ENCODE peak calls at places on chromosomes 4 and X, in six cellular contexts. L is colonic mucosa, O is fibroblast of lung, C is GM23338, J is heart right ventricle, V is psoas muscle. H is an unnamed sample.

GRCh38 chrX:87621697-87622096 is 104.1 kb downstream of the KLHL4 start:
- DNase-seq in J (no peak), L (no peak), O (peak; percentile 60), C (no peak), V (no peak), H (peak; percentile 46)

GRCh38 chr4:14916554-14917304 is 85.6 kb upstream of the CPEB2 start:
- DNase-seq in O (peak; percentile 60), C (no peak), J (no peak), V (no peak), L (no peak), H (peak; percentile 79)

GRCh38 chrX:134836497-134836968 is 154.3 kb upstream of the SMIM10 start:
- DNase-seq in V (no peak), O (peak; percentile 49), L (no peak), C (no peak), J (no peak), H (peak; percentile 23)

GRCh38 chr4:123479944-123480343 is 83.3 kb downstream of the SPRY1 start:
- DNase-seq in V (no peak), L (no peak), J (no peak), O (peak; percentile 28), C (no peak), H (no peak)

GRCh38 chrX:150269613-150270254 is 93.4 kb upstream of the MAMLD1 start:
- DNase-seq in L (no peak), V (no peak), O (no peak), J (no peak), C (no peak), H (peak; percentile 7)

GRCh38 chr4:148850257-148850995 is 408.2 kb upstream of the NR3C2 start:
- DNase-seq in V (no peak), L (peak; percentile 55), C (no peak), O (no peak), J (no peak), H (no peak)

GRCh38 chr4:85496146-85496849 is 21.3 kb downstream of the ARHGAP24 start:
- DNase-seq in J (no peak), L (no peak), V (no peak), C (no peak), O (no peak), H (peak; percentile 56)

GRCh38 chr4:3744232-3744631 is 22.0 kb upstream of the ADRA2C start:
- DNase-seq in J (no peak), L (no peak), C (no peak), V (no peak), O (no peak), H (no peak)

GRCh38 chrX:48890296-48890925 is 7.2 kb downstream of the TIMM17B start:
- DNase-seq in O (no peak), J (no peak), C (peak; percentile 35), L (no peak), V (no peak), H (no peak)

GRCh38 chrX:153921511-153922285 is 4.4 kb downstream of the ARHGAP4 start:
- DNase-seq in C (no peak), O (no peak), L (no peak), V (no peak), J (no peak), H (peak; percentile 15)

GRCh38 chrX:46686003-46686645 is 72.8 kb downstream of the SLC9A7 start:
- DNase-seq in V (no peak), C (peak; percentile 55), J (no peak), O (peak; percentile 52), L (peak; percentile 21), H (peak; percentile 68)

GRCh38 chrX:9476810-9477575 is 12.1 kb downstream of the TBL1X start:
- DNase-seq in J (no peak), C (no peak), O (no peak), L (no peak), V (no peak), H (no peak)

GRCh38 chrX:50103866-50104566 is 96.8 kb downstream of the AKAP4 start:
- DNase-seq in V (peak; percentile 15), J (no peak), O (no peak), C (no peak), L (no peak), H (peak; percentile 50)

GRCh38 chr4:57504139-57504538 is 394.0 kb upstream of the IGFBP7 start:
- DNase-seq in J (no peak), V (no peak), C (no peak), L (no peak), O (no peak), H (no peak)

GRCh38 chr4:14221176-14221575 is 593.7 kb upstream of the BOD1L1 start:
- DNase-seq in C (no peak), O (no peak), J (no peak), V (no peak), L (no peak), H (peak; percentile 11)

GRCh38 chrX:40539214-40540142 is 41.3 kb upstream of the ATP6AP2 start:
- DNase-seq in C (peak; percentile 71), O (peak; percentile 58), J (peak; percentile 19), V (peak; percentile 49), L (peak; percentile 29), H (peak; percentile 52)

GRCh38 chr4:159358226-159358625 is 255.3 kb downstream of the RAPGEF2 start:
- DNase-seq in C (no peak), L (no peak), V (no peak), O (peak; percentile 76), J (no peak), H (peak; percentile 86)

GRCh38 chr4:146442801-146443200 is 78.9 kb downstream of the SLC10A7 start:
- DNase-seq in J (no peak), L (no peak), V (no peak), C (no peak), O (peak; percentile 48), H (peak; percentile 46)

GRCh38 chrX:49912086-49912485 is 10.3 kb upstream of the CLCN5 start:
- DNase-seq in O (no peak), C (no peak), V (no peak), L (no peak), J (no peak), H (no peak)

GRCh38 chr4:107034982-107035710 is 967 bp downstream of the DKK2 start:
- DNase-seq in C (peak; percentile 74), L (no peak), O (peak; percentile 36), J (no peak), V (peak; percentile 26), H (peak; percentile 12)

GRCh38 chr4:145580906-145581305 is 38.3 kb upstream of the MMAA start:
- DNase-seq in C (no peak), O (no peak), J (no peak), V (no peak), L (no peak), H (no peak)

GRCh38 chrX:107451754-107452153 is 2.3 kb downstream of the FRMPD3 start:
- DNase-seq in V (no peak), L (no peak), O (no peak), C (peak; percentile 61), J (no peak), H (no peak)

GRCh38 chrX:49840679-49841078 is 11.6 kb downstream of the PAGE4 start:
- DNase-seq in L (peak; percentile 27), O (peak; percentile 22), J (peak; percentile 38), C (peak; percentile 86), V (peak; percentile 19), H (peak; percentile 24)

GRCh38 chrX:39559229-39559628 is 538.5 kb downstream of the BCOR start:
- DNase-seq in V (no peak), J (no peak), C (no peak), L (no peak), O (no peak), H (no peak)

GRCh38 chrX:7054219-7055206 is 93.0 kb upstream of the STS start:
- DNase-seq in L (no peak), O (no peak), V (no peak), J (no peak), C (no peak), H (no peak)

DNA sequence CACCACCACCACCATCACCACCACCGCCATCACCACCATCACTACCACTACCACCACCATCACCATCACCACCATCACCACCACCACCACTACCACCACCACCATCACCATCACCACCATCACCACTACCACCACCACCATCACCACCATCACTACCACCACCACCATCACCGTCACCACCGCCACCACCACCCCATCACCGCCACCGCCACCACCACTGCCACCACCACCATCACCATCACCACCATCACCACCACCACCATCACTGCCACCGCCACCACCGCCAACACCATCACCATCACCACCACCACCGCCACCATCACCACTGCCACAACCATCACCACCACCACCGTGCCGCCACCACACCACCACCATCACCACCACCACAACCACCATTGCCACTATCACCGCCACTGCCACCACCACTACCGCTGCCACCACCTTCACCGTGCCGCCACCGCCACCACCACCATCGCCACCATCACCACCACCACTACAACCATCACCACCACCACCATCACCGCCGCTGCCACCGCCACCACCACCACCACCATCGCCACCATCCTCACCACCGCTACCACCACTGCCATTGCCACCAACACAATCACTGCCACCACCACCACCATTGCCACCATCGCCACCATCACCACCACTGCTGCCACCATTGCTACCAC is 1511.3 kb upstream of the AGA start:
- DNase-seq in V (no peak), L (no peak), J (no peak), O (no peak), C (no peak), H (no peak)
- H3K4me3 ChIP-seq in V (no peak overlapping the region), L (no peak overlapping the region), J (no peak overlapping the region), O (no peak overlapping the region), C (no peak overlapping the region), H (no peak overlapping the region)

GRCh38 chrX:147958316-147958715 is 22.8 kb upstream of the FMR1NB start:
- DNase-seq in L (no peak), C (no peak), J (no peak), V (no peak), O (peak; percentile 14), H (peak; percentile 7)
- H3K4me3 ChIP-seq in L (no peak overlapping the region), C (no peak overlapping the region), J (no peak overlapping the region), V (no peak overlapping the region), O (no peak overlapping the region), H (no peak overlapping the region)

GRCh38 chr4:8891255-8891645 is 19.6 kb upstream of the HMX1 start:
- DNase-seq in L (no peak), O (no peak), V (no peak), C (no peak), J (no peak), H (no peak)
- H3K4me3 ChIP-seq in L (no peak overlapping the region), O (no peak overlapping the region), V (no peak overlapping the region), C (peak overlapping the region; percentile 51), J (no peak overlapping the region), H (no peak overlapping the region)

DNA sequence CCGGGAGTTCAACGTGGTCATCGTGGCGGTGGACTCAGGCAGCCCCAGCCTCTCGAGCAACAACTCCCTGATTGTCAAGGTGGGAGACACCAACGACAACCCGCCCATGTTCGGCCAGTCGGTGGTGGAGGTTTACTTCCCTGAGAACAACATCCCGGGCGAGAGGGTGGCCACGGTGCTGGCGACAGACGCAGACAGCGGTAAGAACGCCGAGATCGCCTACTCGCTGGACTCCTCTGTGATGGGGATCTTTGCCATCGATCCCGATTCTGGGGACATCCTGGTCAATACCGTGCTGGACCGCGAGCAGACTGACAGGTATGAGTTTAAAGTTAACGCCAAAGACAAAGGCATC is 2.7 kb downstream of the PCDH7 start:
- DNase-seq in O (peak; percentile 9), C (peak; percentile 45), J (no peak), L (peak; percentile 16), V (peak; percentile 13), H (peak; percentile 10)
- H3K4me3 ChIP-seq in O (peak overlapping the region; percentile 19), C (peak overlapping the region; percentile 96), J (peak overlapping the region; percentile 79), L (peak overlapping the region; percentile 32), V (peak overlapping the region; percentile 60), H (peak overlapping the region; percentile 88)

H was measured in fibroblast of the aortic adventitia.